ENCODE peak calls at places on chromosomes 11 and 22, in four cellular contexts. Z, E, Y and C are unnamed samples.

GRCh38 chr11:1706634-1707400 is 9.8 kb downstream of the KRTAP5-6 start:
- DNase-seq in Z (peak), E (no peak), Y (no peak), C (no peak)

GRCh38 chr11:119903389-119903788 is 174.4 kb upstream of the NECTIN1 start:
- DNase-seq in Z (no peak), E (no peak), Y (no peak), C (no peak)

GRCh38 chr11:118956094-118956846 is at the start of gene UPK2:
- DNase-seq in Z (peak), E (peak), Y (peak), C (peak)

GRCh38 chr11:70424765-70425164 is 26.4 kb downstream of the CTTN start:
- DNase-seq in Z (no peak), E (peak), Y (no peak), C (peak)

GRCh38 chr11:45665206-45665932 is at the start of gene CHST1:
- DNase-seq in Z (peak), E (no peak), Y (no peak), C (no peak)

GRCh38 chr11:63920126-63920869 is 3.3 kb upstream of the RCOR2 start:
- DNase-seq in Z (peak), E (peak), Y (no peak), C (peak)

GRCh38 chr11:131908316-131908715 is 537.9 kb downstream of the NTM start:
- DNase-seq in Z (no peak), E (no peak), Y (no peak), C (no peak)

GRCh38 chr11:75463106-75463774 is 30.2 kb upstream of the KLHL35 start:
- DNase-seq in Z (no peak), E (no peak), Y (no peak), C (no peak)

GRCh38 chr11:11808992-11809583 is 32.7 kb upstream of the USP47 start:
- DNase-seq in Z (no peak), E (no peak), Y (no peak), C (no peak)

GRCh38 chr22:30705710-30706651 is 11.3 kb downstream of the OSBP2 start:
- DNase-seq in Z (peak), E (peak), Y (no peak), C (peak)

GRCh38 chr22:42811510-42811909 is 45.6 kb downstream of the ARFGAP3 start:
- DNase-seq in Z (no peak), E (no peak), Y (no peak), C (no peak)

GRCh38 chr11:33734441-33735165 is 1.6 kb downstream of the CD59 start:
- DNase-seq in Z (peak), E (no peak), Y (no peak), C (no peak)

GRCh38 chr22:26892401-26893033 is 235.1 kb downstream of the MIAT start:
- DNase-seq in Z (no peak), E (no peak), Y (no peak), C (no peak)

GRCh38 chr11:67373916-67374570 is 645 bp upstream of the CLCF1 start:
- DNase-seq in Z (peak), E (peak), Y (peak), C (peak)

GRCh38 chr22:20155330-20156041 is 4.6 kb upstream of the CCDC188 start:
- DNase-seq in Z (peak), E (no peak), Y (no peak), C (no peak)

GRCh38 chr11:86802601-86803051 is 2.3 kb downstream of the PRSS23 start:
- DNase-seq in Z (no peak), E (peak), Y (peak), C (no peak)

GRCh38 chr11:120517390-120518315 is 6.1 kb downstream of the GRIK4 start:
- DNase-seq in Z (no peak), E (no peak), Y (no peak), C (no peak)

GRCh38 chr22:44570476-44571445 is 72.7 kb upstream of the RTL6 start:
- DNase-seq in Z (no peak), E (no peak), Y (no peak), C (no peak)

GRCh38 chr22:44660051-44660830 is 41.8 kb upstream of the PRR5 start:
- DNase-seq in Z (no peak), E (no peak), Y (no peak), C (no peak)

GRCh38 chr11:46635557-46636139 is 18.3 kb downstream of the ATG13 start:
- DNase-seq in Z (no peak), E (no peak), Y (no peak), C (no peak)

GRCh38 chr11:66981976-66982578 is 7.0 kb downstream of the C11orf86 start:
- DNase-seq in Z (peak), E (no peak), Y (peak), C (no peak)

GRCh38 chr11:18384157-18384641 is 10.2 kb upstream of the LDHA start:
- DNase-seq in Z (peak), E (no peak), Y (peak), C (no peak)

GRCh38 chr11:125263268-125263790 is 98.8 kb downstream of the PKNOX2 start:
- DNase-seq in Z (peak), E (no peak), Y (no peak), C (no peak)

GRCh38 chr11:122108192-122108799 is 7.7 kb downstream of the BLID start:
- DNase-seq in Z (no peak), E (peak), Y (no peak), C (peak)

GRCh38 chr11:123047947-123048293 is 14.0 kb downstream of the HSPA8 start:
- DNase-seq in Z (no peak), E (no peak), Y (no peak), C (no peak)

GRCh38 chr22:24410110-24410856 is 17.1 kb upstream of the ADORA2A start:
- DNase-seq in Z (no peak), E (no peak), Y (no peak), C (no peak)

GRCh38 chr22:44338183-44338812 is 25.5 kb upstream of the SHISAL1 start:
- DNase-seq in Z (no peak), E (no peak), Y (no peak), C (no peak)

DNA sequence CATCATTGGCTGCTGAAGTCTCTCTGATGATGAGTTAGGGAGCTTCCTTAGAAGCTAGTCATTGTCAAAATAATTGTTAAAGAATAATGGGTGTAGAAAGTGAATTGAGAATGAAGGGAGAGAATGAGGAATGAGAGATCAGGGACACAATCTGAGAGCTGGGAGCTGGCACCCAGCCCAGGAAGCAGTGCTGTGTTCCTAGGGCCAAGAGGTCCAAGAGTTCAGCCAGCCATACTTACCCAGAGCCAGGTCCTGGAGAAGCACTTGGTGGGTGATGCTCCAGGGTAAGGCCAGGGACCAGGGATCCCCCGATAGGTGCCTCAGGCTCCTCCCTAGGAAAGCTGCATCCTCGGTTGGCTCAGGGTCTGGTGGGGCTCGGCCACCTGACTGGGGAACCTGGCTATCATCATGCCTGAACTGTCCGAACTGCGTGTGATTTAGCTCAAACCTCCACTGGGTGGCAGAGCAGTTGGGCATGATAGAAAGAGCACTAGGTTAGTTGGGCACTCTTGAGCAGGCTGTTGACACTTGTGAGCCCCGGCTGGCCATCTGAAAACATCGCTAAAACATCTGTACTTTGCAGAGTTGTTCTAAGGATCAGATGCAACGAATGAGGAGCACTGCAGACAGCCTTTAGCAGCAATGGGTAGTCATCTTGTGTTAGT is 123.9 kb upstream of the NCAM1 start:
- DNase-seq in Z (no peak), E (no peak), Y (no peak), C (no peak)
- TF ChIP-seq CTCF in Z (peak), E (no peak), Y (no peak), C (no peak)

DNA sequence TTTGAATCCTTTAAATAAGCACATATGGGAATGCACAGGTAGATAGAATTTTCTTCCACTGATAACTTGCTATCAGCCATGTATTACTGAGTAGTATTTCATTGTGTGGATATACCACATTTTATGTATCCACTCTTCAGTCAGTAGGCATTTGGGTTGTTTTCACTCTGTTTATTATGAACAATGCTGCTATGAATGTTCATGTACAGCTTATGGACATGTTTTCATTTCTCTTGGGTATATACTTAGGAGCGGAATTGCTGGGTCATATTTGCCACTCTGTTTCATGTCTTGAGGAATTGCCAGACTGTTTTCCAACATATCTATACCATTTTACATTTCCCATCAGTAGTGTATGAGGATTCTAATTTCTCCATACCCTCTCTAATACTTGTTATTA is 63.8 kb downstream of the ZNRF3 start:
- DNase-seq in Z (no peak), E (no peak), Y (no peak), C (no peak)
- TF ChIP-seq CTCF in Z (no peak), E (no peak), Y (no peak), C (no peak)

DNA sequence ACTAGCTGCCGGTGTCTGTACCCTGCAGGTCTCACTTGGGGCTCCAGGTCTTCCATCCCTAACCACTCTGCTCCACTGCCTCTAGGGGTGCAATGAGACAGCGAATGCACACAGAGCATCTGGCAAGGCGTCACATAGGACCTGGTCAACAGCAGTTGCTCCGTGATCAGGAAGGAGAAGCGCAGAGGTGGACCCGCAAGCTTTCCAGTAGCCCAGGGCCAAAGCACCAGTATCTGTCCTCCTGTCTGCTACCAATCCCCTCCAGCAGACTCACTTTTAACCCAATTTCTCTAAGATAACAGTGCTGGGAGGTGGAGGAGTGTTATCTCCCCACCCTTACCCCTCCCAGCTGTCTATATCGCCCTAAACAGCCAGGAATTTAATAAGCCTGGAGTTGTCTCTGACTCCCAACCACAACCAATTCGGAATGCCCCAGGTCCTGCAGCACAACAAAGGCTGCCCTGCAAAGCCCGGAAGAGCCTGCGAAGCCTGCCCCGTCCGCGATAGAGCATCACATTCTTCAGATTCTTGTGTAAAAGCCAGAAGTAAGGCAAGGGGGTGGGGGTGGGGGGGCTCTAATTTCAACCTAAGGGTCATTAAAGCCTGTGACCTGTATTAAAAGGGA is 19.3 kb downstream of the MYH9 start:
- DNase-seq in Z (no peak), E (no peak), Y (peak), C (no peak)
- TF ChIP-seq CTCF in Z (no peak), E (peak), Y (no peak), C (no peak)

GRCh38 chr22:17171016-17171312 is 11.9 kb upstream of the HDHD5 start:
- DNase-seq in Z (no peak), E (no peak), Y (no peak), C (no peak)
- TF ChIP-seq CTCF in Z (no peak), E (no peak), Y (no peak), C (no peak)